ENCODE peak calls at places on chromosomes 6 and 20, in nine cellular contexts. L, I, K, B, W, Y, C, R and Z are unnamed samples.

GRCh38 chr20:45097485-45098095 is 3.3 kb downstream of the KCNS1 start:
- DNase-seq in I (no peak), R (no peak), W (peak), Y (no peak), K (peak), C (no peak), L (no peak), B (peak), Z (no peak)

GRCh38 chr6:128963561-128963960 is 80.6 kb downstream of the LAMA2 start:
- DNase-seq in L (no peak), K (no peak), R (no peak), I (no peak), W (no peak), Y (no peak), B (no peak), C (peak), Z (no peak)

GRCh38 chr6:119308048-119308570 is 41.5 kb downstream of the MAN1A1 start:
- DNase-seq in W (no peak), K (no peak), B (no peak), Y (no peak), L (no peak), I (peak), R (no peak), C (peak), Z (peak)

GRCh38 chr6:2909718-2910117 is 6.6 kb upstream of the SERPINB9 start:
- DNase-seq in W (peak), R (no peak), I (peak), Y (no peak), K (no peak), C (peak), L (no peak), B (no peak), Z (no peak)

GRCh38 chr20:37558306-37558705 is 30.6 kb upstream of the BLCAP start:
- DNase-seq in Y (no peak), W (no peak), C (no peak), K (no peak), I (no peak), B (no peak), R (no peak), L (no peak), Z (no peak)

GRCh38 chr6:162055365-162055764 is 672.2 kb downstream of the PRKN start:
- DNase-seq in I (no peak), R (no peak), K (no peak), Y (no peak), C (no peak), L (no peak), W (peak), B (no peak), Z (no peak)

GRCh38 chr6:36677059-36677749 is 1.3 kb upstream of the CDKN1A start:
- DNase-seq in R (no peak), L (no peak), K (no peak), B (no peak), I (no peak), Y (peak), C (no peak), W (no peak), Z (no peak)

GRCh38 chr20:62392621-62393164 is 5.8 kb downstream of the RPS21 start:
- DNase-seq in W (no peak), I (no peak), R (no peak), L (no peak), C (no peak), B (no peak), K (no peak), Y (no peak), Z (no peak)

GRCh38 chr20:1946762-1947534 is 46.9 kb downstream of the PDYN start:
- DNase-seq in R (no peak), I (no peak), W (peak), B (peak), K (no peak), L (peak), Y (no peak), C (no peak), Z (no peak)

GRCh38 chr20:20037960-20038359 is 14.3 kb downstream of the CRNKL1 start:
- DNase-seq in L (no peak), Y (no peak), B (no peak), K (no peak), C (peak), R (no peak), W (no peak), I (no peak), Z (no peak)